ENCODE peak calls at places on chromosomes 2 and 18, in eight cellular contexts. One of them, this sample, is unnamed.

GRCh38 chr18:13436596-13436995 is 218.0 kb downstream of the LDLRAD4 start:
- DNase-seq in RPMI8226: no peak
- DNase-seq in fibroblast of lung: no peak
- DNase-seq in CD4-positive, alpha-beta memory T cell: peak
- DNase-seq in H4: no peak
- DNase-seq in GM13977: no peak
- DNase-seq in bronchial epithelial cell: no peak
- DNase-seq in dorsolateral prefrontal cortex: peak
- DNase-seq in this sample: no peak

GRCh38 chr18:78722391-78722790 is 257.2 kb upstream of the SALL3 start:
- DNase-seq in RPMI8226: no peak
- DNase-seq in fibroblast of lung: no peak
- DNase-seq in CD4-positive, alpha-beta memory T cell: no peak
- DNase-seq in H4: no peak
- DNase-seq in GM13977: no peak
- DNase-seq in bronchial epithelial cell: no peak
- DNase-seq in dorsolateral prefrontal cortex: no peak
- DNase-seq in this sample: no peak

GRCh38 chr2:143903172-143903856 is 616.6 kb downstream of the ZEB2 start:
- DNase-seq in RPMI8226: no peak
- DNase-seq in fibroblast of lung: peak
- DNase-seq in CD4-positive, alpha-beta memory T cell: no peak
- DNase-seq in H4: no peak
- DNase-seq in GM13977: no peak
- DNase-seq in bronchial epithelial cell: no peak
- DNase-seq in dorsolateral prefrontal cortex: no peak
- DNase-seq in this sample: no peak

GRCh38 chr2:19336781-19337180 is 21.6 kb downstream of the OSR1 start:
- DNase-seq in RPMI8226: no peak
- DNase-seq in fibroblast of lung: no peak
- DNase-seq in CD4-positive, alpha-beta memory T cell: no peak
- DNase-seq in H4: no peak
- DNase-seq in GM13977: no peak
- DNase-seq in bronchial epithelial cell: no peak
- DNase-seq in dorsolateral prefrontal cortex: no peak
- DNase-seq in this sample: no peak

GRCh38 chr18:65751145-65752085 is 603 bp downstream of the CDH7 start:
- DNase-seq in RPMI8226: no peak
- DNase-seq in fibroblast of lung: no peak
- DNase-seq in CD4-positive, alpha-beta memory T cell: no peak
- DNase-seq in H4: no peak
- DNase-seq in GM13977: peak
- DNase-seq in bronchial epithelial cell: no peak
- DNase-seq in dorsolateral prefrontal cortex: peak
- DNase-seq in this sample: no peak

GRCh38 chr2:206418968-206419367 is 24.4 kb upstream of the ADAM23 start:
- DNase-seq in RPMI8226: no peak
- DNase-seq in fibroblast of lung: no peak
- DNase-seq in CD4-positive, alpha-beta memory T cell: no peak
- DNase-seq in H4: no peak
- DNase-seq in GM13977: no peak
- DNase-seq in bronchial epithelial cell: peak
- DNase-seq in dorsolateral prefrontal cortex: no peak
- DNase-seq in this sample: no peak

GRCh38 chr2:108968619-108969018 is 20.4 kb downstream of the EDAR start:
- DNase-seq in RPMI8226: no peak
- DNase-seq in fibroblast of lung: no peak
- DNase-seq in CD4-positive, alpha-beta memory T cell: no peak
- DNase-seq in H4: peak
- DNase-seq in GM13977: no peak
- DNase-seq in bronchial epithelial cell: peak
- DNase-seq in dorsolateral prefrontal cortex: no peak
- DNase-seq in this sample: no peak

GRCh38 chr2:78546843-78547242 is 478.7 kb upstream of the REG3G start:
- DNase-seq in RPMI8226: peak
- DNase-seq in fibroblast of lung: no peak
- DNase-seq in CD4-positive, alpha-beta memory T cell: no peak
- DNase-seq in H4: no peak
- DNase-seq in GM13977: no peak
- DNase-seq in bronchial epithelial cell: no peak
- DNase-seq in dorsolateral prefrontal cortex: no peak
- DNase-seq in this sample: no peak

GRCh38 chr2:2580341-2580740 is 249.3 kb upstream of the MYT1L start:
- DNase-seq in RPMI8226: no peak
- DNase-seq in fibroblast of lung: no peak
- DNase-seq in CD4-positive, alpha-beta memory T cell: no peak
- DNase-seq in H4: no peak
- DNase-seq in GM13977: no peak
- DNase-seq in bronchial epithelial cell: no peak
- DNase-seq in dorsolateral prefrontal cortex: no peak
- DNase-seq in this sample: no peak

GRCh38 chr2:52097076-52097475 is 1065.1 kb upstream of the NRXN1 start:
- DNase-seq in RPMI8226: no peak
- DNase-seq in fibroblast of lung: no peak
- DNase-seq in CD4-positive, alpha-beta memory T cell: no peak
- DNase-seq in H4: no peak
- DNase-seq in GM13977: no peak
- DNase-seq in bronchial epithelial cell: no peak
- DNase-seq in dorsolateral prefrontal cortex: no peak
- DNase-seq in this sample: no peak

GRCh38 chr2:121634354-121635307 is 14.6 kb downstream of the CLASP1 start:
- DNase-seq in RPMI8226: peak
- DNase-seq in fibroblast of lung: peak
- DNase-seq in CD4-positive, alpha-beta memory T cell: no peak
- DNase-seq in H4: peak
- DNase-seq in GM13977: no peak
- DNase-seq in bronchial epithelial cell: peak
- DNase-seq in dorsolateral prefrontal cortex: no peak
- DNase-seq in this sample: no peak

GRCh38 chr2:181694271-181694670 is 14.0 kb upstream of the NEUROD1 start:
- DNase-seq in RPMI8226: no peak
- DNase-seq in fibroblast of lung: no peak
- DNase-seq in CD4-positive, alpha-beta memory T cell: no peak
- DNase-seq in H4: no peak
- DNase-seq in GM13977: no peak
- DNase-seq in bronchial epithelial cell: no peak
- DNase-seq in dorsolateral prefrontal cortex: no peak
- DNase-seq in this sample: no peak

GRCh38 chr2:15471606-15472005 is 89.5 kb downstream of the NBAS start:
- DNase-seq in RPMI8226: no peak
- DNase-seq in fibroblast of lung: no peak
- DNase-seq in CD4-positive, alpha-beta memory T cell: no peak
- DNase-seq in H4: peak
- DNase-seq in GM13977: no peak
- DNase-seq in bronchial epithelial cell: no peak
- DNase-seq in dorsolateral prefrontal cortex: no peak
- DNase-seq in this sample: no peak

GRCh38 chr2:12501469-12502147 is 215.1 kb upstream of the TRIB2 start:
- DNase-seq in RPMI8226: no peak
- DNase-seq in fibroblast of lung: no peak
- DNase-seq in CD4-positive, alpha-beta memory T cell: peak
- DNase-seq in H4: no peak
- DNase-seq in GM13977: peak
- DNase-seq in bronchial epithelial cell: no peak
- DNase-seq in dorsolateral prefrontal cortex: no peak
- DNase-seq in this sample: no peak